ENCODE peak calls at places on chromosomes 1 and 21, in six cellular contexts. D is NCI-H1092, V is BJ, H is RPMI7951, A is right cardiac atrium, B is NCI-H510A. P is an unnamed sample.

GRCh38 chr1:24545673-24546072 is 10.2 kb upstream of the NCMAP start:
- DNase-seq in D (no peak), V (no peak), H (peak), A (no peak), B (no peak), P (no peak)

GRCh38 chr1:82919828-82920227 is 1079.1 kb downstream of the TTLL7 start:
- DNase-seq in D (no peak), V (no peak), H (no peak), A (no peak), B (no peak), P (no peak)

GRCh38 chr1:157648317-157648716 is 50.4 kb upstream of the FCRL4 start:
- DNase-seq in D (no peak), V (no peak), H (no peak), A (no peak), B (no peak), P (no peak)

GRCh38 chr1:104932030-104932915 is 1182.6 kb downstream of the AMY1C start:
- DNase-seq in D (no peak), V (no peak), H (no peak), A (no peak), B (no peak), P (no peak)

GRCh38 chr1:92916899-92917298 is 44.4 kb downstream of the DIPK1A start:
- DNase-seq in D (no peak), V (no peak), H (no peak), A (no peak), B (no peak), P (no peak)

GRCh38 chr1:25111706-25112105 is 120.6 kb downstream of the SYF2 start:
- DNase-seq in D (no peak), V (no peak), H (no peak), A (no peak), B (no peak), P (no peak)

GRCh38 chr1:197773856-197774255 is 1.4 kb downstream of the DENND1B start:
- DNase-seq in D (no peak), V (no peak), H (no peak), A (no peak), B (no peak), P (no peak)

GRCh38 chr1:176811896-176812295 is 348.9 kb downstream of the PAPPA2 start:
- DNase-seq in D (no peak), V (no peak), H (no peak), A (no peak), B (no peak), P (no peak)

GRCh38 chr1:179119466-179119865 is 37.6 kb downstream of the TOR3A start:
- DNase-seq in D (no peak), V (no peak), H (no peak), A (no peak), B (no peak), P (no peak)

GRCh38 chr21:17387030-17387617 is 125.7 kb upstream of the CXADR start:
- DNase-seq in D (peak), V (no peak), H (peak), A (no peak), B (no peak), P (no peak)

GRCh38 chr21:17512245-17513213 is at the start of gene CXADR:
- DNase-seq in D (peak), V (no peak), H (peak), A (peak), B (peak), P (no peak)

GRCh38 chr1:26119892-26120608 is 8.4 kb downstream of the PDIK1L start:
- DNase-seq in D (no peak), V (no peak), H (no peak), A (no peak), B (no peak), P (no peak)

GRCh38 chr1:180065408-180065807 is 89.3 kb upstream of the QSOX1 start:
- DNase-seq in D (no peak), V (no peak), H (no peak), A (no peak), B (no peak), P (no peak)

GRCh38 chr1:89880679-89881078 is 59.8 kb downstream of the LRRC8D start:
- DNase-seq in D (no peak), V (no peak), H (no peak), A (no peak), B (no peak), P (no peak)

GRCh38 chr1:231383159-231383855 is 38.8 kb downstream of the EGLN1 start:
- DNase-seq in D (no peak), V (no peak), H (no peak), A (no peak), B (no peak), P (no peak)

GRCh38 chr1:182206628-182207239 is 145.2 kb upstream of the ZNF648 start:
- DNase-seq in D (no peak), V (no peak), H (no peak), A (peak), B (no peak), P (no peak)

GRCh38 chr1:179230251-179230650 is 774 bp upstream of the ABL2 start:
- DNase-seq in D (no peak), V (no peak), H (peak), A (no peak), B (no peak), P (no peak)

GRCh38 chr1:65151641-65152040 is 3.6 kb downstream of the AK4 start:
- DNase-seq in D (no peak), V (no peak), H (no peak), A (no peak), B (no peak), P (no peak)

GRCh38 chr1:231160851-231161710 is 777 bp upstream of the TRIM67 start:
- DNase-seq in D (peak), V (no peak), H (no peak), A (no peak), B (peak), P (peak)

GRCh38 chr1:215957692-215958091 is 390.6 kb downstream of the KCTD3 start:
- DNase-seq in D (no peak), V (no peak), H (no peak), A (peak), B (no peak), P (no peak)

GRCh38 chr1:225881081-225882007 is 836 bp downstream of the TMEM63A start:
- DNase-seq in D (no peak), V (no peak), H (peak), A (peak), B (no peak), P (no peak)

GRCh38 chr21:14713109-14713508 is 167.0 kb upstream of the SAMSN1 start:
- DNase-seq in D (no peak), V (no peak), H (no peak), A (no peak), B (no peak), P (no peak)

GRCh38 chr1:24384251-24385090 is 29.1 kb downstream of the STPG1 start:
- DNase-seq in D (no peak), V (no peak), H (peak), A (peak), B (no peak), P (no peak)

GRCh38 chr1:1432566-1432950 is 2.9 kb upstream of the VWA1 start:
- DNase-seq in D (no peak), V (no peak), H (no peak), A (no peak), B (peak), P (peak)

GRCh38 chr1:46575778-46576177 is 24.3 kb upstream of the KNCN start:
- DNase-seq in D (no peak), V (no peak), H (no peak), A (no peak), B (no peak), P (no peak)

GRCh38 chr1:227654431-227654830 is 80.7 kb downstream of the JMJD4 start:
- DNase-seq in D (no peak), V (no peak), H (no peak), A (no peak), B (no peak), P (no peak)

GRCh38 chr1:181128592-181129497 is 40.3 kb downstream of the IER5 start:
- DNase-seq in D (peak), V (no peak), H (no peak), A (peak), B (no peak), P (no peak)

GRCh38 chr1:3649342-3650247 is at the start of gene WRAP73:
- DNase-seq in D (peak), V (peak), H (peak), A (peak), B (peak), P (peak)

GRCh38 chr21:32364801-32365200 is 28.0 kb downstream of the URB1 start:
- DNase-seq in D (no peak), V (no peak), H (no peak), A (no peak), B (no peak), P (no peak)

GRCh38 chr1:109786107-109786470 is 22.4 kb upstream of the EPS8L3 start:
- DNase-seq in D (no peak), V (no peak), H (no peak), A (peak), B (no peak), P (no peak)

GRCh38 chr1:31782066-31782762 is 18.1 kb upstream of the ADGRB2 start:
- DNase-seq in D (no peak), V (no peak), H (no peak), A (peak), B (no peak), P (no peak)

GRCh38 chr1:102550729-102551384 is 554.1 kb upstream of the OLFM3 start:
- DNase-seq in D (no peak), V (no peak), H (peak), A (no peak), B (no peak), P (peak)

GRCh38 chr1:200487650-200488049 is 77.8 kb upstream of the ZNF281 start:
- DNase-seq in D (no peak), V (no peak), H (no peak), A (no peak), B (no peak), P (no peak)

GRCh38 chr1:39378377-39378776 is 113.1 kb upstream of the BMP8A start:
- DNase-seq in D (no peak), V (no peak), H (peak), A (no peak), B (peak), P (peak)

GRCh38 chr1:77504986-77505385 is 177.5 kb downstream of the ZZZ3 start:
- DNase-seq in D (no peak), V (no peak), H (no peak), A (no peak), B (no peak), P (no peak)

GRCh38 chr1:241636291-241636690 is 3.9 kb downstream of the CHML start:
- DNase-seq in D (no peak), V (no peak), H (no peak), A (no peak), B (no peak), P (no peak)

GRCh38 chr1:106063510-106063909 is 993.0 kb upstream of the PRMT6 start:
- DNase-seq in D (peak), V (no peak), H (no peak), A (no peak), B (peak), P (peak)

GRCh38 chr1:54488065-54488750 is 59.8 kb upstream of the ACOT11 start:
- DNase-seq in D (peak), V (peak), H (peak), A (peak), B (peak), P (peak)

GRCh38 chr1:151485685-151486255 is 25.4 kb upstream of the CGN start:
- DNase-seq in D (no peak), V (no peak), H (no peak), A (no peak), B (no peak), P (no peak)

P was measured in SHP77.